ENCODE peak calls at places on chromosomes 16 and 17, in eight cellular contexts. One of them, this sample, is unnamed.

GRCh38 chr17:75352079-75352569 is 53.4 kb downstream of the GRB2 start:
- DNase-seq in progenitor cell of endocrine pancreas: peak
- DNase-seq in cardiac muscle cell: no peak
- DNase-seq in Right ventricle myocardium inferior: no peak
- DNase-seq in fibroblast of mammary gland: no peak
- DNase-seq in foreskin fibroblast: no peak
- DNase-seq in pancreas: peak
- DNase-seq in ascending aorta: no peak
- DNase-seq in this sample: no peak

GRCh38 chr16:15701975-15702970 is 52.2 kb downstream of the NDE1 start:
- DNase-seq in progenitor cell of endocrine pancreas: no peak
- DNase-seq in cardiac muscle cell: peak
- DNase-seq in Right ventricle myocardium inferior: no peak
- DNase-seq in fibroblast of mammary gland: peak
- DNase-seq in foreskin fibroblast: peak
- DNase-seq in pancreas: no peak
- DNase-seq in ascending aorta: no peak
- DNase-seq in this sample: no peak

GRCh38 chr16:56233795-56234566 is 42.7 kb downstream of the GNAO1 start:
- DNase-seq in progenitor cell of endocrine pancreas: no peak
- DNase-seq in cardiac muscle cell: no peak
- DNase-seq in Right ventricle myocardium inferior: no peak
- DNase-seq in fibroblast of mammary gland: no peak
- DNase-seq in foreskin fibroblast: no peak
- DNase-seq in pancreas: no peak
- DNase-seq in ascending aorta: no peak
- DNase-seq in this sample: no peak

GRCh38 chr17:2343421-2343820 is 6.1 kb downstream of the SGSM2 start:
- DNase-seq in progenitor cell of endocrine pancreas: no peak
- DNase-seq in cardiac muscle cell: no peak
- DNase-seq in Right ventricle myocardium inferior: no peak
- DNase-seq in fibroblast of mammary gland: no peak
- DNase-seq in foreskin fibroblast: no peak
- DNase-seq in pancreas: no peak
- DNase-seq in ascending aorta: no peak
- DNase-seq in this sample: no peak

GRCh38 chr16:23784811-23785447 is 30.1 kb downstream of the CHP2 start:
- DNase-seq in progenitor cell of endocrine pancreas: no peak
- DNase-seq in cardiac muscle cell: peak
- DNase-seq in Right ventricle myocardium inferior: no peak
- DNase-seq in fibroblast of mammary gland: peak
- DNase-seq in foreskin fibroblast: peak
- DNase-seq in pancreas: no peak
- DNase-seq in ascending aorta: no peak
- DNase-seq in this sample: no peak

GRCh38 chr16:1539720-1540555 is 6.5 kb downstream of the TMEM204 start:
- DNase-seq in progenitor cell of endocrine pancreas: no peak
- DNase-seq in cardiac muscle cell: no peak
- DNase-seq in Right ventricle myocardium inferior: peak
- DNase-seq in fibroblast of mammary gland: no peak
- DNase-seq in foreskin fibroblast: peak
- DNase-seq in pancreas: peak
- DNase-seq in ascending aorta: no peak
- DNase-seq in this sample: no peak

GRCh38 chr17:72471296-72471695 is 350.5 kb downstream of the SOX9 start:
- DNase-seq in progenitor cell of endocrine pancreas: no peak
- DNase-seq in cardiac muscle cell: no peak
- DNase-seq in Right ventricle myocardium inferior: no peak
- DNase-seq in fibroblast of mammary gland: no peak
- DNase-seq in foreskin fibroblast: no peak
- DNase-seq in pancreas: no peak
- DNase-seq in ascending aorta: no peak
- DNase-seq in this sample: no peak

GRCh38 chr17:50087246-50087911 is 7.8 kb upstream of the PDK2 start:
- DNase-seq in progenitor cell of endocrine pancreas: peak
- DNase-seq in cardiac muscle cell: peak
- DNase-seq in Right ventricle myocardium inferior: peak
- DNase-seq in fibroblast of mammary gland: peak
- DNase-seq in foreskin fibroblast: peak
- DNase-seq in pancreas: peak
- DNase-seq in ascending aorta: no peak
- DNase-seq in this sample: no peak

GRCh38 chr17:50972579-50972978 is 106.4 kb upstream of the TOB1 start:
- DNase-seq in progenitor cell of endocrine pancreas: no peak
- DNase-seq in cardiac muscle cell: no peak
- DNase-seq in Right ventricle myocardium inferior: no peak
- DNase-seq in fibroblast of mammary gland: no peak
- DNase-seq in foreskin fibroblast: no peak
- DNase-seq in pancreas: no peak
- DNase-seq in ascending aorta: no peak
- DNase-seq in this sample: no peak

GRCh38 chr17:39679521-39680192 is 8.2 kb downstream of the PGAP3 start:
- DNase-seq in progenitor cell of endocrine pancreas: no peak
- DNase-seq in cardiac muscle cell: no peak
- DNase-seq in Right ventricle myocardium inferior: no peak
- DNase-seq in fibroblast of mammary gland: no peak
- DNase-seq in foreskin fibroblast: no peak
- DNase-seq in pancreas: no peak
- DNase-seq in ascending aorta: no peak
- DNase-seq in this sample: no peak

GRCh38 chr17:39400547-39401411 is 647 bp downstream of the FBXL20 start:
- DNase-seq in progenitor cell of endocrine pancreas: peak
- DNase-seq in cardiac muscle cell: peak
- DNase-seq in Right ventricle myocardium inferior: peak
- DNase-seq in fibroblast of mammary gland: no peak
- DNase-seq in foreskin fibroblast: peak
- DNase-seq in pancreas: no peak
- DNase-seq in ascending aorta: no peak
- DNase-seq in this sample: no peak

GRCh38 chr16:66360624-66361324 is 5.7 kb upstream of the CDH5 start:
- DNase-seq in progenitor cell of endocrine pancreas: no peak
- DNase-seq in cardiac muscle cell: no peak
- DNase-seq in Right ventricle myocardium inferior: no peak
- DNase-seq in fibroblast of mammary gland: no peak
- DNase-seq in foreskin fibroblast: no peak
- DNase-seq in pancreas: no peak
- DNase-seq in ascending aorta: no peak
- DNase-seq in this sample: no peak

GRCh38 chr16:66258916-66259845 is 107.3 kb upstream of the CDH5 start:
- DNase-seq in progenitor cell of endocrine pancreas: no peak
- DNase-seq in cardiac muscle cell: no peak
- DNase-seq in Right ventricle myocardium inferior: no peak
- DNase-seq in fibroblast of mammary gland: no peak
- DNase-seq in foreskin fibroblast: no peak
- DNase-seq in pancreas: no peak
- DNase-seq in ascending aorta: no peak
- DNase-seq in this sample: no peak

GRCh38 chr16:55965099-55965498 is 89.9 kb upstream of the CES5A start:
- DNase-seq in progenitor cell of endocrine pancreas: no peak
- DNase-seq in cardiac muscle cell: no peak
- DNase-seq in Right ventricle myocardium inferior: no peak
- DNase-seq in fibroblast of mammary gland: no peak
- DNase-seq in foreskin fibroblast: no peak
- DNase-seq in pancreas: no peak
- DNase-seq in ascending aorta: no peak
- DNase-seq in this sample: no peak

GRCh38 chr17:55710410-55710809 is 12.3 kb downstream of the TMEM100 start:
- DNase-seq in progenitor cell of endocrine pancreas: no peak
- DNase-seq in cardiac muscle cell: peak
- DNase-seq in Right ventricle myocardium inferior: no peak
- DNase-seq in fibroblast of mammary gland: peak
- DNase-seq in foreskin fibroblast: peak
- DNase-seq in pancreas: no peak
- DNase-seq in ascending aorta: no peak
- DNase-seq in this sample: no peak

GRCh38 chr17:75084039-75084660 is 3.6 kb upstream of the SLC16A5 start:
- DNase-seq in progenitor cell of endocrine pancreas: no peak
- DNase-seq in cardiac muscle cell: peak
- DNase-seq in Right ventricle myocardium inferior: no peak
- DNase-seq in fibroblast of mammary gland: no peak
- DNase-seq in foreskin fibroblast: peak
- DNase-seq in pancreas: no peak
- DNase-seq in ascending aorta: no peak
- DNase-seq in this sample: no peak

GRCh38 chr16:1876468-1876867 is 4.5 kb upstream of the MEIOB start:
- DNase-seq in progenitor cell of endocrine pancreas: no peak
- DNase-seq in cardiac muscle cell: no peak
- DNase-seq in Right ventricle myocardium inferior: no peak
- DNase-seq in fibroblast of mammary gland: no peak
- DNase-seq in foreskin fibroblast: no peak
- DNase-seq in pancreas: no peak
- DNase-seq in ascending aorta: no peak
- DNase-seq in this sample: no peak